ENCODE peak calls at places on chromosomes 4 and X, in eight cellular contexts. K is AG10803; Z is iris pigment epithelial cell; X is GOT3; N is NCI-H146; S is coronary artery; C is stimulated activated CD8-positive, alpha-beta memory T cell treated with anti-CD3 and anti-CD28 coated beads, Interleukin-2, amount 100 ng/mL, for 1 hour; G is AG04450. E is an unnamed sample.

GRCh38 chrX:68234171-68234910 is 199.0 kb downstream of the OPHN1 start:
- DNase-seq in K (no peak), Z (no peak), X (no peak), N (no peak), S (no peak), C (no peak), G (no peak), E (no peak)

GRCh38 chrX:152206426-152206825 is 68.0 kb upstream of the MAGEA10 start:
- DNase-seq in K (no peak), Z (no peak), X (no peak), N (no peak), S (no peak), C (no peak), G (no peak), E (no peak)

GRCh38 chr4:1958276-1959103 is 50.3 kb downstream of the NELFA start:
- DNase-seq in K (no peak), Z (no peak), X (no peak), N (no peak), S (no peak), C (no peak), G (no peak), E (no peak)

GRCh38 chrX:16970977-16971376 is 24.5 kb downstream of the REPS2 start:
- DNase-seq in K (peak), Z (peak), X (no peak), N (no peak), S (no peak), C (no peak), G (no peak), E (no peak)

GRCh38 chrX:74835566-74835965 is 89.7 kb downstream of the NEXMIF start:
- DNase-seq in K (no peak), Z (no peak), X (no peak), N (no peak), S (no peak), C (no peak), G (no peak), E (no peak)

GRCh38 chrX:11462648-11463047 is 169.4 kb downstream of the AMELX start:
- DNase-seq in K (no peak), Z (no peak), X (no peak), N (no peak), S (no peak), C (no peak), G (no peak), E (no peak)

GRCh38 chrX:11254417-11255109 is 38.6 kb upstream of the AMELX start:
- DNase-seq in K (no peak), Z (no peak), X (no peak), N (no peak), S (no peak), C (no peak), G (no peak), E (no peak)

GRCh38 chr4:100736651-100737450 is 219.0 kb upstream of the EMCN start:
- DNase-seq in K (peak), Z (peak), X (no peak), N (no peak), S (no peak), C (no peak), G (no peak), E (no peak)